ENCODE peak calls at places on chromosomes 1 and 21, in nine cellular contexts. One of them, this sample, is unnamed.

GRCh38 chr1:24584103-24584764 is 28.3 kb downstream of the NCMAP start:
- DNase-seq in A549: no peak
- DNase-seq in gastrocnemius medialis: no peak
- DNase-seq in HCT116: no peak
- DNase-seq in IMR-90: no peak
- DNase-seq in suprapubic skin: no peak
- DNase-seq in heart left ventricle: peak; percentile 26
- DNase-seq in Peyer's patch: no peak
- DNase-seq in adrenal gland: no peak
- DNase-seq in this sample: no peak

GRCh38 chr21:40054403-40054802 is 187.2 kb downstream of the PCP4 start:
- DNase-seq in HCT116: no peak
- DNase-seq in heart left ventricle: peak; percentile 15
- DNase-seq in adrenal gland: peak; percentile 83
- DNase-seq in suprapubic skin: no peak
- DNase-seq in A549: no peak
- DNase-seq in Peyer's patch: no peak
- DNase-seq in gastrocnemius medialis: no peak
- DNase-seq in IMR-90: no peak
- DNase-seq in this sample: no peak

GRCh38 chr1:218985424-218985823 is 188.3 kb upstream of the LYPLAL1 start:
- DNase-seq in suprapubic skin: no peak
- DNase-seq in A549: no peak
- DNase-seq in Peyer's patch: no peak
- DNase-seq in IMR-90: no peak
- DNase-seq in heart left ventricle: no peak
- DNase-seq in gastrocnemius medialis: no peak
- DNase-seq in HCT116: no peak
- DNase-seq in adrenal gland: no peak
- DNase-seq in this sample: no peak

GRCh38 chr1:110375490-110375889 is 15.3 kb downstream of the SLC16A4 start:
- DNase-seq in A549: no peak
- DNase-seq in heart left ventricle: no peak
- DNase-seq in adrenal gland: no peak
- DNase-seq in IMR-90: no peak
- DNase-seq in suprapubic skin: no peak
- DNase-seq in Peyer's patch: no peak
- DNase-seq in HCT116: no peak
- DNase-seq in gastrocnemius medialis: no peak
- DNase-seq in this sample: no peak

GRCh38 chr1:207103892-207104373 is at the start of gene C4BPA:
- DNase-seq in IMR-90: no peak
- DNase-seq in adrenal gland: no peak
- DNase-seq in suprapubic skin: no peak
- DNase-seq in HCT116: no peak
- DNase-seq in heart left ventricle: no peak
- DNase-seq in Peyer's patch: no peak
- DNase-seq in A549: no peak
- DNase-seq in gastrocnemius medialis: no peak
- DNase-seq in this sample: no peak

GRCh38 chr1:33634806-33635205 is 162.4 kb downstream of the ZSCAN20 start:
- DNase-seq in A549: peak; percentile 18
- DNase-seq in adrenal gland: peak; percentile 67
- DNase-seq in Peyer's patch: no peak
- DNase-seq in suprapubic skin: no peak
- DNase-seq in heart left ventricle: no peak
- DNase-seq in gastrocnemius medialis: no peak
- DNase-seq in HCT116: peak; percentile 62
- DNase-seq in IMR-90: peak; percentile 7
- DNase-seq in this sample: peak; percentile 15

GRCh38 chr1:61253059-61253735 is 170.8 kb downstream of the NFIA start:
- DNase-seq in suprapubic skin: no peak
- DNase-seq in heart left ventricle: peak; percentile 78
- DNase-seq in gastrocnemius medialis: peak; percentile 71
- DNase-seq in IMR-90: peak; percentile 17
- DNase-seq in HCT116: no peak
- DNase-seq in adrenal gland: peak; percentile 97
- DNase-seq in A549: peak; percentile 15
- DNase-seq in Peyer's patch: peak; percentile 57
- DNase-seq in this sample: peak; percentile 96

GRCh38 chr1:229205854-229206253 is 65.1 kb upstream of the RAB4A start:
- DNase-seq in A549: no peak
- DNase-seq in heart left ventricle: no peak
- DNase-seq in Peyer's patch: no peak
- DNase-seq in suprapubic skin: no peak
- DNase-seq in gastrocnemius medialis: no peak
- DNase-seq in IMR-90: no peak
- DNase-seq in adrenal gland: no peak
- DNase-seq in HCT116: no peak
- DNase-seq in this sample: no peak

GRCh38 chr1:19910650-19911049 is 12.8 kb downstream of the PLA2G2E start:
- DNase-seq in heart left ventricle: no peak
- DNase-seq in adrenal gland: no peak
- DNase-seq in IMR-90: no peak
- DNase-seq in HCT116: no peak
- DNase-seq in suprapubic skin: no peak
- DNase-seq in Peyer's patch: no peak
- DNase-seq in gastrocnemius medialis: no peak
- DNase-seq in A549: no peak
- DNase-seq in this sample: no peak

GRCh38 chr1:247079141-247079874 is 697 bp upstream of the ZNF670 start:
- DNase-seq in adrenal gland: peak; percentile 51
- DNase-seq in heart left ventricle: no peak
- DNase-seq in suprapubic skin: no peak
- DNase-seq in Peyer's patch: no peak
- DNase-seq in IMR-90: no peak
- DNase-seq in gastrocnemius medialis: no peak
- DNase-seq in HCT116: no peak
- DNase-seq in A549: no peak
- DNase-seq in this sample: no peak

GRCh38 chr1:184428604-184429003 is 41.8 kb downstream of the C1orf21 start:
- DNase-seq in IMR-90: no peak
- DNase-seq in heart left ventricle: no peak
- DNase-seq in HCT116: no peak
- DNase-seq in adrenal gland: no peak
- DNase-seq in gastrocnemius medialis: no peak
- DNase-seq in Peyer's patch: no peak
- DNase-seq in A549: no peak
- DNase-seq in suprapubic skin: no peak
- DNase-seq in this sample: no peak

GRCh38 chr1:202162418-202163280 is 2.2 kb upstream of the PTPN7 start:
- DNase-seq in suprapubic skin: no peak
- DNase-seq in adrenal gland: no peak
- DNase-seq in HCT116: no peak
- DNase-seq in A549: no peak
- DNase-seq in gastrocnemius medialis: no peak
- DNase-seq in heart left ventricle: no peak
- DNase-seq in Peyer's patch: no peak
- DNase-seq in IMR-90: no peak
- DNase-seq in this sample: no peak

GRCh38 chr1:226940029-226940805 is at the start of gene COQ8A:
- DNase-seq in A549: peak; percentile 96
- DNase-seq in IMR-90: peak; percentile 99
- DNase-seq in adrenal gland: peak; percentile 99
- DNase-seq in Peyer's patch: peak; percentile 100
- DNase-seq in gastrocnemius medialis: peak; percentile 99
- DNase-seq in suprapubic skin: peak; percentile 99
- DNase-seq in HCT116: peak; percentile 98
- DNase-seq in heart left ventricle: peak; percentile 99
- DNase-seq in this sample: peak; percentile 98

GRCh38 chr21:21002137-21002536 is 3.9 kb downstream of the NCAM2 start:
- DNase-seq in adrenal gland: no peak
- DNase-seq in IMR-90: no peak
- DNase-seq in suprapubic skin: no peak
- DNase-seq in gastrocnemius medialis: no peak
- DNase-seq in HCT116: no peak
- DNase-seq in heart left ventricle: no peak
- DNase-seq in A549: no peak
- DNase-seq in Peyer's patch: no peak
- DNase-seq in this sample: no peak

GRCh38 chr1:198267921-198268320 is 111.1 kb downstream of the NEK7 start:
- DNase-seq in HCT116: no peak
- DNase-seq in adrenal gland: no peak
- DNase-seq in Peyer's patch: no peak
- DNase-seq in gastrocnemius medialis: no peak
- DNase-seq in IMR-90: peak; percentile 86
- DNase-seq in heart left ventricle: no peak
- DNase-seq in A549: no peak
- DNase-seq in suprapubic skin: no peak
- DNase-seq in this sample: no peak

GRCh38 chr21:43774163-43774562 is 1.9 kb downstream of the CSTB start:
- DNase-seq in suprapubic skin: no peak
- DNase-seq in gastrocnemius medialis: no peak
- DNase-seq in Peyer's patch: no peak
- DNase-seq in A549: no peak
- DNase-seq in adrenal gland: no peak
- DNase-seq in HCT116: no peak
- DNase-seq in IMR-90: no peak
- DNase-seq in heart left ventricle: no peak
- DNase-seq in this sample: no peak

GRCh38 chr21:43775190-43775589 is 918 bp downstream of the CSTB start:
- DNase-seq in HCT116: no peak
- DNase-seq in A549: no peak
- DNase-seq in adrenal gland: no peak
- DNase-seq in suprapubic skin: no peak
- DNase-seq in heart left ventricle: no peak
- DNase-seq in Peyer's patch: no peak
- DNase-seq in IMR-90: no peak
- DNase-seq in gastrocnemius medialis: no peak
- DNase-seq in this sample: no peak

GRCh38 chr21:43778469-43779335 is 2.6 kb upstream of the CSTB start:
- DNase-seq in adrenal gland: no peak
- DNase-seq in IMR-90: peak; percentile 29
- DNase-seq in Peyer's patch: no peak
- DNase-seq in heart left ventricle: no peak
- DNase-seq in suprapubic skin: no peak
- DNase-seq in gastrocnemius medialis: no peak
- DNase-seq in HCT116: no peak
- DNase-seq in A549: no peak
- DNase-seq in this sample: no peak

GRCh38 chr21:43777953-43778352 is 1.8 kb upstream of the CSTB start:
- DNase-seq in Peyer's patch: no peak
- DNase-seq in HCT116: no peak
- DNase-seq in gastrocnemius medialis: no peak
- DNase-seq in A549: no peak
- DNase-seq in suprapubic skin: no peak
- DNase-seq in heart left ventricle: no peak
- DNase-seq in IMR-90: no peak
- DNase-seq in adrenal gland: no peak
- DNase-seq in this sample: no peak

GRCh38 chr21:43775795-43776430 is at the start of gene CSTB:
- DNase-seq in Peyer's patch: peak; percentile 93
- DNase-seq in gastrocnemius medialis: peak; percentile 71
- DNase-seq in suprapubic skin: peak; percentile 94
- DNase-seq in A549: peak; percentile 53
- DNase-seq in HCT116: peak; percentile 23
- DNase-seq in heart left ventricle: peak; percentile 89
- DNase-seq in IMR-90: peak; percentile 38
- DNase-seq in adrenal gland: peak; percentile 84
- DNase-seq in this sample: peak; percentile 74
- TF ChIP-seq POLR2A in Peyer's patch: peak; percentile 65
- TF ChIP-seq POLR2A in gastrocnemius medialis: peak; percentile 61
- TF ChIP-seq POLR2A in suprapubic skin: no peak
- TF ChIP-seq POLR2A in A549: peak; percentile 74
- TF ChIP-seq POLR2A in HCT116: peak; percentile 84
- TF ChIP-seq POLR2A in heart left ventricle: peak; percentile 61
- TF ChIP-seq POLR2A in IMR-90: peak; percentile 69
- TF ChIP-seq POLR2A in adrenal gland: peak; percentile 50
- TF ChIP-seq POLR2A in this sample: peak; percentile 80

GRCh38 chr21:46128983-46129571 is 26.3 kb downstream of the FTCD start:
- DNase-seq in Peyer's patch: no peak
- DNase-seq in adrenal gland: no peak
- DNase-seq in suprapubic skin: no peak
- DNase-seq in gastrocnemius medialis: no peak
- DNase-seq in IMR-90: no peak
- DNase-seq in heart left ventricle: no peak
- DNase-seq in HCT116: no peak
- DNase-seq in A549: no peak
- DNase-seq in this sample: no peak
- H3K4me3 ChIP-seq in Peyer's patch: no peak overlapping the region
- H3K4me3 ChIP-seq in adrenal gland: no peak overlapping the region
- H3K4me3 ChIP-seq in suprapubic skin: no peak overlapping the region
- H3K4me3 ChIP-seq in gastrocnemius medialis: no peak overlapping the region
- H3K4me3 ChIP-seq in IMR-90: no peak overlapping the region
- H3K4me3 ChIP-seq in heart left ventricle: no peak overlapping the region
- H3K4me3 ChIP-seq in HCT116: no peak overlapping the region
- H3K4me3 ChIP-seq in A549: no peak overlapping the region
- H3K4me3 ChIP-seq in this sample: no peak overlapping the region

DNA sequence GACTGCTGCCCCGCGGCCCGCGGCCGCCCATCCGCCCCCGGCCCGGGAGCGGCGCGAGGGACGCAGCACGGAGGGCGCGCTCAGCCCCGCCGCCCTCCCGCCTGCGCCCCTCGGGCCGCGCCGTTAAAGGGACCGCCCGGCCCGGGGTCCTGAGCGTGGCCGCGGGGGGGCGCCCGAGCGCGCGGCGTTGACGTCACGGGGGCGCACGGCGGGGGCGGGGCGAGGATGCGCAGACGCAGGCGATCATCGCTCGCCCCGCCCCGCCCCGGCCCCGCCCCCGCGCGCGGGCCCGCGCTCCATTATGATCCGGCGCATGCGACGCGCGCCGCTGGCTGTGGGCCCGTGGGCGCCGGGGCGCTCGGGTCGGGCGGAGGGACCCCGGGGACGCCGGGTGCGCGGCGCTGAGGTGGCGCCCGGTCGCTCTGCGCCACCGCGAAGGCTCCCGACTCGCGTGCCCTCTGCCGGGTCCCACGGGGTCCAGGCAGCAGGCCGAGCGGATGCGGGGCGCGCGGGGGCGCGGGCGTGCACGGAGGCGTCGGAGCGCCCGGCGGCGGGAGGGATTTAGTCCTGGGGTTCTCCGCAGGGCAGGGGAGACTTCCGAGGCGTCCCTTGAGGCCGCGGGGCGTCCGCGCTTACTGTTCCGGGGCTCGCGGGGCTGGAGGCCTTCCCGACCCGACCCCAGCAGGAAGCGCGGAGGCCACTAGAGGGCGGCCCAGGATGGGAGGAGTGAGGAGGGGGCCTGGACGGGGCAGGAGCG is at the start of gene DVL1:
- DNase-seq in adrenal gland: no peak
- DNase-seq in IMR-90: peak; percentile 58
- DNase-seq in Peyer's patch: peak; percentile 82
- DNase-seq in heart left ventricle: peak; percentile 67
- DNase-seq in HCT116: no peak
- DNase-seq in suprapubic skin: no peak
- DNase-seq in gastrocnemius medialis: no peak
- DNase-seq in A549: no peak
- DNase-seq in this sample: peak; percentile 43
- TF ChIP-seq POLR2A in adrenal gland: peak; percentile 38
- TF ChIP-seq POLR2A in IMR-90: no peak
- TF ChIP-seq POLR2A in Peyer's patch: peak; percentile 63
- TF ChIP-seq POLR2A in heart left ventricle: peak; percentile 73
- TF ChIP-seq POLR2A in HCT116: no peak
- TF ChIP-seq POLR2A in suprapubic skin: no peak
- TF ChIP-seq POLR2A in gastrocnemius medialis: peak; percentile 81
- TF ChIP-seq POLR2A in A549: peak; percentile 38
- TF ChIP-seq POLR2A in this sample: peak; percentile 63

GRCh38 chr1:94230920-94231319 is 6.5 kb downstream of the ARHGAP29 start:
- DNase-seq in gastrocnemius medialis: no peak
- DNase-seq in heart left ventricle: no peak
- DNase-seq in Peyer's patch: no peak
- DNase-seq in A549: no peak
- DNase-seq in adrenal gland: no peak
- DNase-seq in IMR-90: no peak
- DNase-seq in suprapubic skin: no peak
- DNase-seq in HCT116: no peak
- DNase-seq in this sample: no peak
- H3K4me3 ChIP-seq in gastrocnemius medialis: no peak overlapping the region
- H3K4me3 ChIP-seq in heart left ventricle: no peak overlapping the region
- H3K4me3 ChIP-seq in Peyer's patch: no peak overlapping the region
- H3K4me3 ChIP-seq in A549: no peak overlapping the region
- H3K4me3 ChIP-seq in adrenal gland: no peak overlapping the region
- H3K4me3 ChIP-seq in IMR-90: no peak overlapping the region
- H3K4me3 ChIP-seq in suprapubic skin: no peak overlapping the region
- H3K4me3 ChIP-seq in HCT116: no peak overlapping the region
- H3K4me3 ChIP-seq in this sample: no peak overlapping the region